ENCODE peak calls at places on chromosomes 12 and 14, in nine cellular contexts. B is right lobe of liver, P is heart left ventricle, Y is tibial nerve, F is HCT116, T is transverse colon, J is upper lobe of left lung, M is sigmoid colon, D is adrenal gland. C is an unnamed sample.
A peak's percentile ranks its signal among the peaks of the same experiment; 100 is the strongest.

GRCh38 chr14:99946652-99947489 is 118.4 kb upstream of the EVL start:
- DNase-seq in B (peak; percentile 56), J (peak; percentile 82), D (no peak), P (no peak), M (peak; percentile 62), F (no peak), Y (no peak), T (peak; percentile 35), C (no peak)

GRCh38 chr12:120979862-120980696 is 1.7 kb downstream of the HNF1A start:
- DNase-seq in Y (no peak), B (peak; percentile 47), M (no peak), D (no peak), T (peak; percentile 68), P (no peak), J (no peak), F (no peak), C (no peak)

GRCh38 chr12:1808798-1809480 is 11.4 kb upstream of the LRTM2 start:
- DNase-seq in T (no peak), F (no peak), Y (no peak), B (peak; percentile 16), M (no peak), D (no peak), J (no peak), P (peak; percentile 33), C (no peak)

GRCh38 chr14:54465654-54466053 is 23.1 kb downstream of the GMFB start:
- DNase-seq in P (no peak), B (no peak), T (no peak), Y (no peak), F (no peak), J (no peak), M (no peak), D (no peak), C (no peak)

GRCh38 chr12:64760808-64761573 is 1.8 kb upstream of the GNS start:
- DNase-seq in P (no peak), T (no peak), M (no peak), J (no peak), Y (no peak), F (no peak), B (no peak), D (no peak), C (no peak)

GRCh38 chr12:24903305-24904088 is 45.4 kb downstream of the BCAT1 start:
- DNase-seq in F (no peak), P (no peak), J (no peak), T (no peak), D (no peak), M (no peak), B (no peak), Y (no peak), C (no peak)

GRCh38 chr14:92651106-92651792 is 97.2 kb downstream of the LGMN start:
- DNase-seq in J (peak; percentile 81), T (peak; percentile 57), P (no peak), F (no peak), M (no peak), B (peak; percentile 53), D (peak; percentile 41), Y (no peak), C (no peak)

GRCh38 chr14:78982551-78982950 is 812.4 kb downstream of the NRXN3 start:
- DNase-seq in D (no peak), T (no peak), F (no peak), J (no peak), B (no peak), M (no peak), Y (no peak), P (no peak), C (no peak)

GRCh38 chr14:93969082-93969828 is 7.1 kb downstream of the ASB2 start:
- DNase-seq in P (no peak), B (no peak), D (no peak), J (no peak), T (no peak), M (no peak), F (no peak), Y (no peak), C (no peak)

GRCh38 chr12:102454808-102455760 is 25.3 kb downstream of the IGF1 start:
- DNase-seq in M (peak; percentile 80), Y (no peak), D (no peak), T (peak; percentile 19), J (no peak), P (no peak), B (peak; percentile 42), F (no peak), C (peak; percentile 76)

GRCh38 chr12:526089-526488 is 66.3 kb downstream of the B4GALNT3 start:
- DNase-seq in P (no peak), T (no peak), M (no peak), J (no peak), B (no peak), D (no peak), F (no peak), Y (no peak), C (no peak)

GRCh38 chr12:20463920-20464524 is 95.7 kb downstream of the PDE3A start:
- DNase-seq in P (no peak), D (no peak), M (no peak), Y (no peak), F (no peak), J (no peak), T (no peak), B (no peak), C (no peak)

GRCh38 chr12:19203013-19203412 is 73.5 kb downstream of the PLEKHA5 start:
- DNase-seq in T (no peak), Y (no peak), D (no peak), F (no peak), J (no peak), P (no peak), M (no peak), B (no peak), C (no peak)

GRCh38 chr12:111773801-111774551 is 7.2 kb downstream of the ALDH2 start:
- DNase-seq in M (peak; percentile 94), D (no peak), B (peak; percentile 64), Y (peak; percentile 55), P (no peak), J (no peak), F (no peak), T (peak; percentile 85), C (peak; percentile 87)

GRCh38 chr12:93832126-93832525 is 155.0 kb downstream of the CRADD start:
- DNase-seq in P (no peak), B (no peak), D (no peak), F (no peak), Y (no peak), M (no peak), T (no peak), J (no peak), C (no peak)

GRCh38 chr12:57479376-57480115 is at the start of gene ARHGAP9:
- DNase-seq in T (no peak), B (no peak), Y (no peak), P (no peak), F (no peak), M (no peak), J (no peak), D (no peak), C (no peak)
- TF ChIP-seq POLR2A in T (peak; percentile 24), B (no peak), Y (no peak), P (no peak), F (no peak), M (no peak), J (no peak), D (no peak), C (no peak)

GRCh38 chr14:73833024-73833423 is 18.6 kb upstream of the PTGR2 start:
- DNase-seq in J (no peak), T (no peak), D (no peak), M (no peak), F (no peak), Y (no peak), B (no peak), P (no peak), C (no peak)

GRCh38 chr14:73834258-73834620 is 17.4 kb upstream of the PTGR2 start:
- DNase-seq in Y (no peak), T (no peak), B (no peak), P (no peak), F (no peak), M (no peak), D (no peak), J (no peak), C (no peak)

GRCh38 chr14:73829526-73830431 is 21.9 kb upstream of the PTGR2 start:
- DNase-seq in M (no peak), J (no peak), Y (no peak), T (no peak), B (no peak), F (no peak), D (peak; percentile 72), P (no peak), C (no peak)

DNA sequence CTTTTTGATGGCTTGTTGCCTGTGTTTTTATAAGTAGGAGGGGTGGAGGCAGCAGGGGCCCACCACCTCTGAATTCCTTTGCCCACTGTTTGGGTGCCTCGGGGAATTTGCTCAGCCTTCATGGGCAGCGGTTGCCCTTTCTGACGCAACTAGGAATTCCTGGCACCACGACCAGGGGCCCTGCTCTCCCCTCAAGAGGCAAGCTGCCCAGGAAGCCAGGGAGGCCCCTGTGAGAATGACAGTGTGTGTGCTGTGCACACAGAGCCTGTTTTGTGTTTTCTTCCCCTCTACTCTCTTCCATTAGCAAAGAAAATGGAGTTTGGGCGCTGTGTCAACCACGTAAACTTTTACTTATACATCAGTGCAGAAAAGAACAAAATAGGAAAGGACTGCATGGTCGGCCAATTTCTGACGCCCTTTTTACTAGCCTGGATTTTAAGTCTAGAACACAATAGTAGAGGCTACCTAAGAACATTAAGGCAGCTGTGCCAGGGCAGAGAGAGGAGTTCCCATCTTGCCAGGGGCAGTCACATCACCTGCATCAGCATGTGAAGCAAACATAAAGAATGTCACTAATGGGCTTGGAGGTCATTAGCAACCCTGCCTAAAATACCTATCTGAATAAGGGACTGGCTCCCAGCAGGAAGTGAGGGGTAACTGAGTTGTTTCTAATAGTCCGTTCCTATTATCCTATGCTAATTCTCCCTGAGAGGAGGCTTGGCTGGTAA is 17.9 kb upstream of the PTGR2 start:
- DNase-seq in P (no peak), D (no peak), T (no peak), M (no peak), Y (no peak), F (no peak), J (no peak), B (peak; percentile 43), C (no peak)
- H3K36me3 ChIP-seq in P (no peaks in the 10 kb centered on the region), D (no peaks in the 10 kb centered on the region), T (no peaks in the 10 kb centered on the region), M (no peaks in the 10 kb centered on the region), Y (no peaks in the 10 kb centered on the region), F (no peaks in the 10 kb centered on the region), J (no peaks in the 10 kb centered on the region), B (no peaks in the 10 kb centered on the region), C (no peaks in the 10 kb centered on the region)

DNA sequence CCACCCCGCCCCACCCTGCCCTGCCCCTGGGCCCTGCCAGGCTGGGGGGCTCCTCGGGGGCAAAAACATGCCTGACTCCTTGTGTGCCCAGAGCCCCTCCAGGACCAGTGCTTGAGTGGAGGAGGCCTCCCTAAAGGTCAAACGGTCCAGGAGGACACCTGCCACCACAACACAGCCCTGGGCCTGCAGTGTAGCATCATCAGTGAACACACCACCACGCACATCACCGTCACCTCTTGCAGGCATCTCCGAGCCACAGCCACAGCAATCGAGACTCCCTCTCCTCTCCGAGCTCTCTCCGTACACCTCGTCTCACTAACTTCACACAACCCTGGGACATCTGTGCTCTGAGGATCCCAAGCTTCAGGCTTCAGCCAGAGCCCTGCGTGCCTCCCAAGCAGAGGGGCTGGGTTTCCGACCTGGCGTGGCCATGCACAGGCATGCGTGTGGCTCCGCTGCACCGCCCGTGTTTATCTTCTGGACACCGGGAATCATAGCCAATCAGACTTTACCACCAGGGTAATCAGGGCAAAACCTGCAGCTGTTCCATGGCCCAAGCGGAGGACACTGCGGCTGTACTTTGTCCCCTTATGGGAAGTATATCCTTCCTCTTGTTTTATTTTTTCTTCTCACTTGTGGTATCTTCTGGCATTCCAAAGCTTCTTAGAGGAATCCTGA is 6.2 kb upstream of the DIO3 start:
- DNase-seq in P (peak; percentile 58), F (no peak), M (no peak), T (peak; percentile 71), B (peak; percentile 71), D (no peak), J (peak; percentile 40), Y (no peak), C (no peak)
- H3K4me3 ChIP-seq in P (no peak overlapping the region), F (no peak overlapping the region), M (no peak overlapping the region), T (no peak overlapping the region), B (no peak overlapping the region), D (no peak overlapping the region), J (no peak overlapping the region), Y (no peak overlapping the region), C (no peak overlapping the region)

GRCh38 chr12:52191841-52192791 is at the start of gene KRT80:
- DNase-seq in Y (peak; percentile 76), P (peak; percentile 88), J (peak; percentile 79), B (peak; percentile 90), M (peak; percentile 97), T (peak; percentile 84), D (peak; percentile 99), F (peak; percentile 97), C (peak; percentile 76)
- TF ChIP-seq POLR2A in Y (no peak), P (no peak), J (no peak), B (no peak), M (no peak), T (no peak), D (no peak), F (no peak), C (no peak)